ENCODE peak calls at places on chromosomes 12 and 14, in seven cellular contexts. G is uterus, J is K562, S is GM23248, O is psoas muscle, I is PC-3, Q is IMR-90. K is an unnamed sample.

GRCh38 chr12:20624718-20625117 is 70.4 kb upstream of the SLCO1C1 start:
- DNase-seq in G (no peak), J (no peak), S (peak; percentile 37), O (no peak), I (peak; percentile 43), Q (peak; percentile 30), K (peak; percentile 48)

GRCh38 chr12:109550310-109550680 is 23.0 kb downstream of the MMAB start:
- DNase-seq in G (no peak), J (no peak), S (no peak), O (no peak), I (no peak), Q (no peak), K (no peak)

GRCh38 chr12:105168006-105168405 is 60.5 kb downstream of the WASHC4 start:
- DNase-seq in G (no peak), J (no peak), S (no peak), O (no peak), I (no peak), Q (no peak), K (no peak)

GRCh38 chr14:68254669-68255527 is 435.3 kb downstream of the RAD51B start:
- DNase-seq in G (no peak), J (no peak), S (peak; percentile 57), O (no peak), I (peak; percentile 37), Q (peak; percentile 46), K (no peak)

GRCh38 chr12:32765906-32766305 is 10.2 kb upstream of the YARS2 start:
- DNase-seq in G (no peak), J (no peak), S (no peak), O (no peak), I (no peak), Q (no peak), K (no peak)

GRCh38 chr14:104149617-104150141 is 11.3 kb downstream of the KIF26A start:
- DNase-seq in G (no peak), J (no peak), S (peak; percentile 26), O (peak; percentile 52), I (no peak), Q (no peak), K (peak; percentile 27)

GRCh38 chr12:105192624-105193225 is 43.2 kb downstream of the APPL2 start:
- DNase-seq in G (no peak), J (no peak), S (no peak), O (no peak), I (no peak), Q (no peak), K (no peak)

GRCh38 chr12:131454418-131455217 is 256.3 kb upstream of the SFSWAP start:
- DNase-seq in G (no peak), J (peak; percentile 76), S (peak; percentile 34), O (no peak), I (peak; percentile 74), Q (no peak), K (peak; percentile 13)

GRCh38 chr14:63483315-63483714 is 59.9 kb downstream of the PPP2R5E start:
- DNase-seq in G (no peak), J (no peak), S (no peak), O (no peak), I (no peak), Q (no peak), K (no peak)

GRCh38 chr12:38669530-38669929 is 235.9 kb downstream of the CPNE8 start:
- DNase-seq in G (no peak), J (peak; percentile 68), S (no peak), O (no peak), I (no peak), Q (no peak), K (peak; percentile 77)

GRCh38 chr14:102500190-102500661 is 9.3 kb downstream of the ANKRD9 start:
- DNase-seq in G (peak; percentile 62), J (peak; percentile 34), S (peak; percentile 90), O (peak; percentile 93), I (no peak), Q (peak; percentile 65), K (no peak)

GRCh38 chr14:69571879-69572633 is 2.6 kb downstream of the CCDC177 start:
- DNase-seq in G (peak; percentile 20), J (peak; percentile 16), S (peak; percentile 44), O (no peak), I (peak; percentile 33), Q (peak; percentile 15), K (peak; percentile 55)

GRCh38 chr12:132077322-132078100 is 66.6 kb downstream of the DDX51 start:
- DNase-seq in G (no peak), J (no peak), S (no peak), O (no peak), I (no peak), Q (no peak), K (no peak)

GRCh38 chr14:77663289-77663688 is 44.5 kb downstream of the ALKBH1 start:
- DNase-seq in G (no peak), J (no peak), S (peak; percentile 8), O (no peak), I (peak; percentile 36), Q (peak; percentile 38), K (no peak)

GRCh38 chr12:8562310-8562709 is 21.6 kb upstream of the CLEC4E start:
- DNase-seq in G (no peak), J (peak; percentile 6), S (no peak), O (no peak), I (no peak), Q (no peak), K (no peak)

GRCh38 chr14:85531594-85532391 is 1.8 kb downstream of the FLRT2 start:
- DNase-seq in G (peak; percentile 53), J (no peak), S (peak; percentile 94), O (peak; percentile 79), I (no peak), Q (peak; percentile 80), K (peak; percentile 53)

GRCh38 chr14:72013606-72014129 is 81.4 kb downstream of the RGS6 start:
- DNase-seq in G (no peak), J (no peak), S (no peak), O (no peak), I (no peak), Q (no peak), K (no peak)

GRCh38 chr12:47962198-47962597 is 1.2 kb upstream of the TMEM106C start:
- DNase-seq in G (no peak), J (no peak), S (no peak), O (no peak), I (no peak), Q (no peak), K (no peak)

GRCh38 chr14:76346391-76347160 is 29.4 kb upstream of the ESRRB start:
- DNase-seq in G (no peak), J (no peak), S (no peak), O (no peak), I (no peak), Q (no peak), K (no peak)

GRCh38 chr12:95224202-95225170 is 6.9 kb downstream of the VEZT start:
- DNase-seq in G (no peak), J (peak; percentile 64), S (peak; percentile 91), O (no peak), I (peak; percentile 79), Q (peak; percentile 84), K (peak; percentile 70)

GRCh38 chr12:53966070-53966384 is 6.9 kb upstream of the HOXC11 start:
- DNase-seq in G (no peak), J (no peak), S (no peak), O (no peak), I (no peak), Q (no peak), K (no peak)
- H3K4me3 ChIP-seq in G (peak overlapping the region; percentile 10), J (no peak overlapping the region), S (no peak overlapping the region), O (peak overlapping the region; percentile 42), I (no peak overlapping the region), Q (no peak overlapping the region), K (no peak overlapping the region)

GRCh38 chr12:57479376-57480115 is at the start of gene ARHGAP9:
- DNase-seq in G (no peak), J (no peak), S (no peak), O (no peak), I (no peak), Q (peak; percentile 44), K (no peak)
- H3K4me3 ChIP-seq in G (no peak within 1 kb of the TSS), J (no peak within 1 kb of the TSS), S (no peak within 1 kb of the TSS), O (no peak within 1 kb of the TSS), I (no peak within 1 kb of the TSS), Q (no peak within 1 kb of the TSS), K (no peak within 1 kb of the TSS)

GRCh38 chr14:91942128-91942527 is 5.4 kb downstream of the FBLN5 start:
- DNase-seq in G (no peak), J (no peak), S (no peak), O (no peak), I (no peak), Q (no peak), K (no peak)

GRCh38 chr14:91947196-91948184 is at the start of gene FBLN5:
- DNase-seq in G (peak; percentile 79), J (no peak), S (peak; percentile 93), O (peak; percentile 86), I (no peak), Q (peak; percentile 88), K (peak; percentile 85)

GRCh38 chr14:91945776-91946305 is 1.7 kb downstream of the FBLN5 start:
- DNase-seq in G (no peak), J (no peak), S (peak; percentile 35), O (no peak), I (no peak), Q (no peak), K (no peak)

GRCh38 chr14:91942946-91943345 is 4.5 kb downstream of the FBLN5 start:
- DNase-seq in G (no peak), J (no peak), S (no peak), O (no peak), I (no peak), Q (no peak), K (no peak)

DNA sequence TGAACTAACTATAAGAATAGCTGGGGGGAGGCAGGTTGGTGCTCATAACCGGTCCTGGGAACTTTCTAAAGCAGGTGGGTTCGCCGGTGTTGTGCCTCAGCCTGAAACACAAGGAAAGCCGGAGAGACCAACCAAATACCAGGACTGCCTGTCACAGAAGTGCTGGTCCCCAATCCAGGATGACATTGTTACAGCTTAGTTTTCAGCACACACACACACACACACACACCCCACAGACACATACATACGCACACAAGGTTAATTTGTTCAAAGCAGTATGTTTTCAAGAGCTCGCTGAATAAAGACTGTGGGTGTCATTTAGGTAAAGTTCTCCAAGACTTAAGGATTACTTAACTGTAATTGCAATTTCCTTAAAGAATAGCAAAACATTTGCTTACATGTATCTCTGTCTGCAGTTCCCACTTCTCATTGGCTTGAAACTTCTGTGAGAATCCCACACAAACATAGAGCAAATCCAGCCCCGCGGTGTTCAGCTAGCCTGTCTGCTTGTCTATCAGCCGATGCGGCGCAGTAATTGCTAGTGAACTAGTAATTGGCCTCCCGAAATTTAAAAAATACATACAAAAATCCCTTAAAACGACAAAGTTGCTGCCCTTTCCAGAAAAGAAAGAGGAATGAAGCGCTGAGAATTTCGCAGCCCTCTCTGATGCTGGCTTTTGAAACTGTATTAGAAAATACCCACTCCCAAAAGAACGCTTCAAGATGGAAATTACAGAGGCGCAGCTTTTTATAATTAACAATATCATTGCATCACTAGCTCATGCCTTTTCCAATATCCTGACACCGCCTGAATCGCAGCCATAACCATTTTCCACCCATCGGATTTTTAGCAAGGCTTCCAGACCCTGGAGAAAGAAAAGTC is 940 bp downstream of the FBLN5 start:
- DNase-seq in G (no peak), J (no peak), S (peak; percentile 76), O (no peak), I (no peak), Q (peak; percentile 41), K (peak; percentile 45)
- H3K4me3 ChIP-seq in G (peak overlapping the region; percentile 50), J (no peak overlapping the region), S (peak overlapping the region; percentile 93), O (peak overlapping the region; percentile 66), I (no peak overlapping the region), Q (peak overlapping the region; percentile 72), K (peak overlapping the region; percentile 37)

DNA sequence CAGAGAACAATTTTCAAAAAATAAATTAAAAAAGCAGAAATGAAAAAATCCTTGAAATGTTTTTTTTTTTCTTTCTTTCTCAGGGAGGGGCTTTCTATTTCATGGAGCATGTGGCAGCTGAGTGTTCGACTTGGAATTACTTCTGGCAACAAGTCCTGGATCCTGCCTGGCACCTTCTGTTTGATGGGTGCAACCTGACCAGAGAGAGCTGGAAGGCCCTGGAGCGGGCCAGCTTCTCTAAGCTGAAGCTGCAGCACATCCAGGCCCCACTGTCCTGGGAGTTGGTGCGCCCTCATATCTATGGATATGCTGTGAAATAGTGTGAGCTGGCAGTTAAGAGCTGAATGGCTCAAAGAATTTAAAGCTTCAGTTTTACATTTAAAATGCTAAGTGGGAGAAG is 22.5 kb upstream of the HIGD1C start:
- DNase-seq in G (no peak), J (no peak), S (no peak), O (no peak), I (no peak), Q (no peak), K (no peak)
- H3K4me3 ChIP-seq in G (no peak overlapping the region), J (no peak overlapping the region), S (no peak overlapping the region), O (no peak overlapping the region), I (no peak overlapping the region), Q (no peak overlapping the region), K (no peak overlapping the region)